ENCODE peak calls at places on chromosomes 7 and 10, in four cellular contexts. L is dorsolateral prefrontal cortex, T is right atrium auricular region, J is tibial artery. W is an unnamed sample. For H3K27me3, the result is how much of the 10 kb centered on the place peaks cover.

GRCh38 chr7:156640949-156641485 is 443 bp downstream of the RNF32 start:
- DNase-seq in T (no peak), L (no peak), J (no peak), W (no peak)

GRCh38 chr10:11851910-11852309 is 28.8 kb downstream of the PROSER2 start:
- DNase-seq in L (no peak), T (no peak), J (no peak), W (no peak)

GRCh38 chr10:86481761-86482160 is 39.8 kb downstream of the WAPL start:
- DNase-seq in T (no peak), L (no peak), J (no peak), W (no peak)

GRCh38 chr7:66099551-66100407 is 14.9 kb upstream of the CRCP start:
- DNase-seq in J (peak), T (peak), L (no peak), W (peak)

GRCh38 chr7:15561840-15562239 is at the start of gene AGMO:
- DNase-seq in J (peak), T (peak), L (peak), W (no peak)

GRCh38 chr10:58070964-58071363 is 196.7 kb downstream of the IPMK start:
- DNase-seq in J (no peak), T (no peak), L (no peak), W (no peak)

GRCh38 chr10:132389631-132390454 is 7.2 kb upstream of the PWWP2B start:
- DNase-seq in T (no peak), L (no peak), J (peak), W (peak)

GRCh38 chr10:110444009-110444347 is 53.7 kb upstream of the DUSP5 start:
- DNase-seq in T (no peak), J (no peak), L (no peak), W (no peak)

GRCh38 chr7:8208661-8209060 is 53.3 kb downstream of the ICA1 start:
- DNase-seq in J (no peak), L (no peak), T (no peak), W (no peak)

GRCh38 chr7:82050792-82051191 is 280.9 kb upstream of the HGF start:
- DNase-seq in T (no peak), L (no peak), J (no peak), W (no peak)

GRCh38 chr10:75400163-75400768 is 1.3 kb downstream of the ZNF503 start:
- DNase-seq in T (peak), J (no peak), L (no peak), W (no peak)

GRCh38 chr10:75400769-75401568 is 595 bp downstream of the ZNF503 start:
- DNase-seq in T (peak), J (peak), L (no peak), W (peak)

GRCh38 chr10:75398238-75398629 is 3.3 kb downstream of the ZNF503 start:
- DNase-seq in J (no peak), L (no peak), T (no peak), W (no peak)

GRCh38 chr10:75398630-75399460 is 2.7 kb downstream of the ZNF503 start:
- DNase-seq in L (no peak), T (no peak), J (peak), W (peak)

GRCh38 chr10:75399461-75400162 is 2.0 kb downstream of the ZNF503 start:
- DNase-seq in J (peak), T (peak), L (peak), W (no peak)
- H3K27ac ChIP-seq in J (peak), T (peak), L (peak), W (peak)

GRCh38 chr7:23471090-23471859 is 984 bp upstream of the IGF2BP3 start:
- DNase-seq in T (no peak), L (no peak), J (no peak), W (no peak)

GRCh38 chr7:23469150-23469960 is 936 bp downstream of the IGF2BP3 start:
- DNase-seq in T (no peak), J (no peak), L (no peak), W (no peak)

GRCh38 chr7:23468721-23469149 is 1.6 kb downstream of the IGF2BP3 start:
- DNase-seq in J (no peak), L (no peak), T (no peak), W (no peak)

GRCh38 chr7:23470290-23471089 is at the start of gene IGF2BP3:
- DNase-seq in T (no peak), J (no peak), L (no peak), W (no peak)

DNA sequence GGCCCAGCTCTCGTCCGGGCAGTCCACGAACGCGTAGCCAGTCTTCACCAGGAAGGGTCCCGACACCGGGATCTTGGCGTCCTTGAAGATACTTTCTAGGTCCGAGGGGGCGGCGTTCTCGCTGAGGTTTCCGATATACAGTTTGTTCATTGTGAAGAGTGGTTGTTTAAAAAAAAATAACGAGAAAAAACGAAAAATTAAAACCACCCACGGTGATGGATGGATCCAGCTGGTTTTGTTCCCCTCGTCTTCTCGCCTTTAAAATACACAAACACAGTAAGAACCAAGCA is 385 bp downstream of the IGF2BP3 start:
- DNase-seq in J (no peak), L (no peak), T (no peak), W (no peak)
- H3K27me3 ChIP-seq in J (half or more), L (half or more), T (half or more), W (half or more)

DNA sequence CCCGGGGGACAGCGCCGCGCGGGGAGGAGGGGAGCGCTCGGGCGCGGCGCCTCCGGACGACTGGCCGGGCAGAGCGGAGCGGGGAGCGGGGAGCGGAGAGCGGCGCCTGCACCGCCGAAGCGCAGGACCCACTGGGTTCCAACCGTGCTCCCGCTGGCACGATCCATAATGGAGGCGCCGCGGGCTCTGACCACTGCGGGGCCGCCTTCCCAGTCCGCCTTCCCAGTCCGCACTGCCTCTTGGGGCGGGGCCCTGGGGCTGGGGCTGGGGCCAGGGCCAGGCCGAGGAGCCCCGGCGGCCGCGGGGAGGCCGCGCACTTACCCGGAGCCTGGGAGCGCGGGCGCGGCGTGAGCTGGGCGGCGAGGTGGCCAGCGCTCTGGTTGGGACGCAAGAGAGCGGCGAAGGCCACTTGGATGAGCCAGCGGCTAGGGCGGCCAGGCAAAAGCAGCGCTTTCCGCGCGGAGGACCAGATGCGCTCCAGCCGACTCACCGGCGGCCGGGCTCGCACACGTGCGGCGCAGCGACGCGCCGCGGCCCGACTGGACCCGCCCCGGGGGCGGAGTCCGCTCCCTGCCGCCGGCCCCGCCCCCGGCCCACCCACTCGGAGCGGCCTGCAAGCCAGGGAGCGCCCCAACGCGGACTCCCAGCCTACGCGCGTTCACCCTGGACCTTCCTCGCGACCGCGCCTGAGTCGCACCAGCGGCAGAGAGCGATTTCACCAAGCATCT is at the start of gene PUS7:
- DNase-seq in J (peak), T (peak), L (peak), W (peak)
- TF ChIP-seq CTCF in J (no peak), T (no peak), L (peak), W (no peak)

DNA sequence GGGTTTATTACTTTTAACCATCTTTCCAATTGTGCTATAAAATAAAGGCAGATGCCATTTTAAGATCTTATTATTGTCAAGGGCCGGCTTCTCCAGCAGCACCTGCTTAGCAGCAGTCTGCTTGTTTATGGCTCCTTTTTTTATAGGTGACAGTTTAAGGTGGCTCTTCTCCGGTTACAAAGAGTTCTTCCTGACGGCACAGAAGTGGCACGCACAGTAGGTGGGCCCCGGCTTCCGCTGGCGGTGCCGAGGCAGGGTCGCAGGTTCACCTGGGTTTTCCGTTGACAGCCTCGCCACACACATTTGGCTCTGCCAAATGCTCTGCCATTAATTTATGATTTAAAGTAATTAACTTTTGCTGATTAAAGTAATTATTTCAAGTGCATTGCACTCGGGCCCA is 354.9 kb upstream of the MKI67 start:
- DNase-seq in T (no peak), L (no peak), J (no peak), W (no peak)
- H3K27ac ChIP-seq in T (no peak), L (no peak), J (no peak), W (no peak)

GRCh38 chr10:75286901-75287300 is 51.1 kb upstream of the COMTD1 start:
- DNase-seq in L (no peak), T (peak), J (no peak), W (no peak)

GRCh38 chr10:75281980-75282379 is 46.2 kb upstream of the COMTD1 start:
- DNase-seq in T (peak), J (no peak), L (no peak), W (no peak)

GRCh38 chr10:75287697-75288096 is 51.9 kb upstream of the COMTD1 start:
- DNase-seq in J (no peak), T (peak), L (no peak), W (no peak)

GRCh38 chr10:75284097-75284485 is 48.3 kb upstream of the COMTD1 start:
- DNase-seq in T (peak), L (no peak), J (no peak), W (no peak)

GRCh38 chr10:75283150-75284096 is 47.7 kb upstream of the COMTD1 start:
- DNase-seq in L (no peak), T (peak), J (no peak), W (peak)
- H3K27me3 ChIP-seq in L (under half), T (under half), J (under half), W (under half)